ENCODE peak calls at places on chromosomes 3 and 15, in six cellular contexts. One of them, this sample, is unnamed.

GRCh38 chr3:149489060-149489690 is 14.7 kb downstream of the TM4SF4 start:
- DNase-seq in pancreas: no peak
- DNase-seq in NT2/D1: peak; percentile 20
- DNase-seq in left ventricle myocardium inferior: no peak
- DNase-seq in neuronal stem cell: no peak
- DNase-seq in cardiac muscle cell: peak; percentile 20
- DNase-seq in this sample: no peak

GRCh38 chr3:42572278-42572677 is 9.5 kb downstream of the SEC22C start:
- DNase-seq in pancreas: no peak
- DNase-seq in left ventricle myocardium inferior: no peak
- DNase-seq in cardiac muscle cell: peak; percentile 52
- DNase-seq in neuronal stem cell: no peak
- DNase-seq in NT2/D1: peak; percentile 60
- DNase-seq in this sample: no peak

GRCh38 chr3:84547971-84548970 is 410.5 kb upstream of the CADM2 start:
- DNase-seq in pancreas: peak; percentile 36
- DNase-seq in cardiac muscle cell: peak; percentile 67
- DNase-seq in NT2/D1: peak; percentile 42
- DNase-seq in left ventricle myocardium inferior: no peak
- DNase-seq in neuronal stem cell: peak; percentile 31
- DNase-seq in this sample: peak; percentile 31

GRCh38 chr15:96972201-96972600 is 641.7 kb downstream of the NR2F2 start:
- DNase-seq in NT2/D1: no peak
- DNase-seq in pancreas: no peak
- DNase-seq in left ventricle myocardium inferior: no peak
- DNase-seq in cardiac muscle cell: no peak
- DNase-seq in neuronal stem cell: no peak
- DNase-seq in this sample: no peak

GRCh38 chr3:81558106-81558505 is 203.3 kb downstream of the GBE1 start:
- DNase-seq in NT2/D1: no peak
- DNase-seq in left ventricle myocardium inferior: no peak
- DNase-seq in pancreas: no peak
- DNase-seq in neuronal stem cell: no peak
- DNase-seq in cardiac muscle cell: no peak
- DNase-seq in this sample: no peak

GRCh38 chr3:46905661-46906451 is 28.3 kb downstream of the PTH1R start:
- DNase-seq in pancreas: no peak
- DNase-seq in left ventricle myocardium inferior: no peak
- DNase-seq in NT2/D1: no peak
- DNase-seq in cardiac muscle cell: no peak
- DNase-seq in neuronal stem cell: no peak
- DNase-seq in this sample: no peak

GRCh38 chr3:184306573-184306972 is 7.5 kb downstream of the PSMD2 start:
- DNase-seq in NT2/D1: no peak
- DNase-seq in pancreas: no peak
- DNase-seq in cardiac muscle cell: no peak
- DNase-seq in neuronal stem cell: no peak
- DNase-seq in left ventricle myocardium inferior: no peak
- DNase-seq in this sample: no peak

GRCh38 chr3:126663257-126663656 is 8.3 kb upstream of the TXNRD3 start:
- DNase-seq in pancreas: no peak
- DNase-seq in cardiac muscle cell: no peak
- DNase-seq in NT2/D1: no peak
- DNase-seq in left ventricle myocardium inferior: no peak
- DNase-seq in neuronal stem cell: no peak
- DNase-seq in this sample: no peak

GRCh38 chr15:35696767-35697231 is 150.8 kb upstream of the DPH6 start:
- DNase-seq in pancreas: no peak
- DNase-seq in NT2/D1: peak; percentile 25
- DNase-seq in left ventricle myocardium inferior: no peak
- DNase-seq in cardiac muscle cell: no peak
- DNase-seq in neuronal stem cell: no peak
- DNase-seq in this sample: no peak

GRCh38 chr3:136938334-136938733 is 19.4 kb upstream of the IL20RB start:
- DNase-seq in left ventricle myocardium inferior: no peak
- DNase-seq in NT2/D1: no peak
- DNase-seq in neuronal stem cell: no peak
- DNase-seq in pancreas: no peak
- DNase-seq in cardiac muscle cell: no peak
- DNase-seq in this sample: no peak

GRCh38 chr15:100284701-100285100 is 57.1 kb downstream of the ADAMTS17 start:
- DNase-seq in cardiac muscle cell: no peak
- DNase-seq in NT2/D1: no peak
- DNase-seq in neuronal stem cell: no peak
- DNase-seq in pancreas: peak; percentile 55
- DNase-seq in left ventricle myocardium inferior: peak; percentile 82
- DNase-seq in this sample: no peak

GRCh38 chr3:37107846-37108245 is 66.5 kb downstream of the LRRFIP2 start:
- DNase-seq in NT2/D1: no peak
- DNase-seq in cardiac muscle cell: no peak
- DNase-seq in neuronal stem cell: no peak
- DNase-seq in left ventricle myocardium inferior: no peak
- DNase-seq in pancreas: no peak
- DNase-seq in this sample: no peak

GRCh38 chr15:99504071-99504822 is 61.5 kb upstream of the MEF2A start:
- DNase-seq in NT2/D1: no peak
- DNase-seq in pancreas: no peak
- DNase-seq in neuronal stem cell: no peak
- DNase-seq in left ventricle myocardium inferior: no peak
- DNase-seq in cardiac muscle cell: no peak
- DNase-seq in this sample: no peak

GRCh38 chr3:197482001-197482400 is 73.8 kb downstream of the BDH1 start:
- DNase-seq in cardiac muscle cell: no peak
- DNase-seq in pancreas: no peak
- DNase-seq in NT2/D1: peak; percentile 46
- DNase-seq in neuronal stem cell: no peak
- DNase-seq in left ventricle myocardium inferior: no peak
- DNase-seq in this sample: no peak

GRCh38 chr3:8851703-8852102 is 82.3 kb upstream of the OXTR start:
- DNase-seq in left ventricle myocardium inferior: no peak
- DNase-seq in neuronal stem cell: no peak
- DNase-seq in cardiac muscle cell: no peak
- DNase-seq in NT2/D1: no peak
- DNase-seq in pancreas: no peak
- DNase-seq in this sample: no peak

GRCh38 chr3:157938154-157938774 is 168.0 kb downstream of the SHOX2 start:
- DNase-seq in left ventricle myocardium inferior: no peak
- DNase-seq in NT2/D1: no peak
- DNase-seq in cardiac muscle cell: no peak
- DNase-seq in neuronal stem cell: no peak
- DNase-seq in pancreas: no peak
- DNase-seq in this sample: no peak

GRCh38 chr3:17287006-17287689 is 402.4 kb downstream of the PLCL2 start:
- DNase-seq in neuronal stem cell: no peak
- DNase-seq in pancreas: no peak
- DNase-seq in NT2/D1: no peak
- DNase-seq in cardiac muscle cell: no peak
- DNase-seq in left ventricle myocardium inferior: no peak
- DNase-seq in this sample: no peak

GRCh38 chr3:186506846-186507245 is 37.3 kb downstream of the CRYGS start:
- DNase-seq in neuronal stem cell: no peak
- DNase-seq in cardiac muscle cell: no peak
- DNase-seq in left ventricle myocardium inferior: no peak
- DNase-seq in pancreas: no peak
- DNase-seq in NT2/D1: no peak
- DNase-seq in this sample: no peak

GRCh38 chr15:72124218-72124617 is 6.0 kb downstream of the SENP8 start:
- DNase-seq in cardiac muscle cell: no peak
- DNase-seq in neuronal stem cell: no peak
- DNase-seq in pancreas: no peak
- DNase-seq in NT2/D1: no peak
- DNase-seq in left ventricle myocardium inferior: no peak
- DNase-seq in this sample: no peak

GRCh38 chr3:62220616-62221015 is 152.7 kb downstream of the FEZF2 start:
- DNase-seq in left ventricle myocardium inferior: no peak
- DNase-seq in pancreas: no peak
- DNase-seq in NT2/D1: no peak
- DNase-seq in neuronal stem cell: no peak
- DNase-seq in cardiac muscle cell: peak; percentile 24
- DNase-seq in this sample: no peak

GRCh38 chr3:144039661-144040060 is 68.0 kb downstream of the DIPK2A start:
- DNase-seq in NT2/D1: no peak
- DNase-seq in pancreas: no peak
- DNase-seq in left ventricle myocardium inferior: no peak
- DNase-seq in cardiac muscle cell: no peak
- DNase-seq in neuronal stem cell: no peak
- DNase-seq in this sample: no peak

GRCh38 chr3:10364816-10365215 is 43.9 kb upstream of the SEC13 start:
- DNase-seq in left ventricle myocardium inferior: no peak
- DNase-seq in neuronal stem cell: no peak
- DNase-seq in NT2/D1: no peak
- DNase-seq in cardiac muscle cell: no peak
- DNase-seq in pancreas: no peak
- DNase-seq in this sample: no peak

GRCh38 chr3:64218329-64218728 is 6.9 kb downstream of the PRICKLE2 start:
- DNase-seq in left ventricle myocardium inferior: no peak
- DNase-seq in pancreas: no peak
- DNase-seq in cardiac muscle cell: no peak
- DNase-seq in neuronal stem cell: no peak
- DNase-seq in NT2/D1: no peak
- DNase-seq in this sample: no peak

GRCh38 chr3:26118165-26118564 is 328.3 kb downstream of the OXSM start:
- DNase-seq in neuronal stem cell: no peak
- DNase-seq in NT2/D1: peak; percentile 54
- DNase-seq in left ventricle myocardium inferior: no peak
- DNase-seq in cardiac muscle cell: peak; percentile 13
- DNase-seq in pancreas: no peak
- DNase-seq in this sample: peak; percentile 31
- H3K9me3 ChIP-seq in neuronal stem cell: no peaks in the 10 kb centered on the region
- H3K9me3 ChIP-seq in NT2/D1: no peaks in the 10 kb centered on the region
- H3K9me3 ChIP-seq in left ventricle myocardium inferior: peaks cover 12% of the 10 kb centered on the region
- H3K9me3 ChIP-seq in cardiac muscle cell: no peaks in the 10 kb centered on the region
- H3K9me3 ChIP-seq in pancreas: no peaks in the 10 kb centered on the region
- H3K9me3 ChIP-seq in this sample: no peaks in the 10 kb centered on the region

GRCh38 chr15:66570327-66570726 is 4.5 kb upstream of the LCTL start:
- DNase-seq in left ventricle myocardium inferior: no peak
- DNase-seq in cardiac muscle cell: no peak
- DNase-seq in NT2/D1: no peak
- DNase-seq in pancreas: no peak
- DNase-seq in neuronal stem cell: no peak
- DNase-seq in this sample: no peak

GRCh38 chr15:66567897-66568296 is 2.1 kb upstream of the LCTL start:
- DNase-seq in cardiac muscle cell: no peak
- DNase-seq in neuronal stem cell: no peak
- DNase-seq in NT2/D1: no peak
- DNase-seq in pancreas: no peak
- DNase-seq in left ventricle myocardium inferior: no peak
- DNase-seq in this sample: no peak

GRCh38 chr15:66573348-66573718 is 7.5 kb upstream of the LCTL start:
- DNase-seq in NT2/D1: no peak
- DNase-seq in cardiac muscle cell: no peak
- DNase-seq in neuronal stem cell: no peak
- DNase-seq in left ventricle myocardium inferior: no peak
- DNase-seq in pancreas: no peak
- DNase-seq in this sample: no peak

GRCh38 chr15:66569461-66570137 is 3.8 kb upstream of the LCTL start:
- DNase-seq in pancreas: no peak
- DNase-seq in left ventricle myocardium inferior: no peak
- DNase-seq in NT2/D1: no peak
- DNase-seq in cardiac muscle cell: no peak
- DNase-seq in neuronal stem cell: no peak
- DNase-seq in this sample: no peak

DNA sequence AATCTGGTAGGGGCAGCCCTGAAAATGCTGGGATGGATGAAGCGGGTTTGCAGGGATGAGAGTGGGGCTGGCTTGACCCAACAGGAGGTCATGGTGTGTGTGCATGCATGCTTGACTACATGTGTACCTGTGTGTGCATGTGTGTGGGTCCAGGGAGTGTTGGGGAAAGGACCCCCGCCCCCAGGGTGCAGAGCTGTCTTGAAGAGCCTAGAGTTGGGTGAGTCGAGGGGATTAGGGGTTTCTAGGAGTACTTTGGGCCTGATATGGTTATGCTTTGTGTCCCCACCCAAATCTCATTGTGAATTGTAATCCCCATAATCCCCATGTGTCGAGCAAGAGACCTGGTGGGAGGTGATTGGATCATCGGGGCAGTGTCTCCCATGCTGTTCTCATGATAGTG is 5.0 kb upstream of the LCTL start:
- DNase-seq in pancreas: no peak
- DNase-seq in neuronal stem cell: no peak
- DNase-seq in left ventricle myocardium inferior: no peak
- DNase-seq in NT2/D1: no peak
- DNase-seq in cardiac muscle cell: no peak
- DNase-seq in this sample: no peak
- H3K9me3 ChIP-seq in pancreas: no peaks in the 10 kb centered on the region
- H3K9me3 ChIP-seq in neuronal stem cell: no peaks in the 10 kb centered on the region
- H3K9me3 ChIP-seq in left ventricle myocardium inferior: no peaks in the 10 kb centered on the region
- H3K9me3 ChIP-seq in NT2/D1: no peaks in the 10 kb centered on the region
- H3K9me3 ChIP-seq in cardiac muscle cell: no peaks in the 10 kb centered on the region
- H3K9me3 ChIP-seq in this sample: no peaks in the 10 kb centered on the region

GRCh38 chr15:25179673-25180511 is 225.1 kb downstream of the SNRPN start:
- DNase-seq in pancreas: peak; percentile 1
- DNase-seq in cardiac muscle cell: no peak
- DNase-seq in left ventricle myocardium inferior: peak; percentile 9
- DNase-seq in neuronal stem cell: no peak
- DNase-seq in NT2/D1: no peak
- DNase-seq in this sample: no peak
- H3K9me3 ChIP-seq in pancreas: no peaks in the 10 kb centered on the region
- H3K9me3 ChIP-seq in cardiac muscle cell: no peaks in the 10 kb centered on the region
- H3K9me3 ChIP-seq in left ventricle myocardium inferior: peaks cover 66% of the 10 kb centered on the region
- H3K9me3 ChIP-seq in neuronal stem cell: peaks cover 54% of the 10 kb centered on the region
- H3K9me3 ChIP-seq in NT2/D1: peaks cover 6% of the 10 kb centered on the region
- H3K9me3 ChIP-seq in this sample: peaks cover 18% of the 10 kb centered on the region

DNA sequence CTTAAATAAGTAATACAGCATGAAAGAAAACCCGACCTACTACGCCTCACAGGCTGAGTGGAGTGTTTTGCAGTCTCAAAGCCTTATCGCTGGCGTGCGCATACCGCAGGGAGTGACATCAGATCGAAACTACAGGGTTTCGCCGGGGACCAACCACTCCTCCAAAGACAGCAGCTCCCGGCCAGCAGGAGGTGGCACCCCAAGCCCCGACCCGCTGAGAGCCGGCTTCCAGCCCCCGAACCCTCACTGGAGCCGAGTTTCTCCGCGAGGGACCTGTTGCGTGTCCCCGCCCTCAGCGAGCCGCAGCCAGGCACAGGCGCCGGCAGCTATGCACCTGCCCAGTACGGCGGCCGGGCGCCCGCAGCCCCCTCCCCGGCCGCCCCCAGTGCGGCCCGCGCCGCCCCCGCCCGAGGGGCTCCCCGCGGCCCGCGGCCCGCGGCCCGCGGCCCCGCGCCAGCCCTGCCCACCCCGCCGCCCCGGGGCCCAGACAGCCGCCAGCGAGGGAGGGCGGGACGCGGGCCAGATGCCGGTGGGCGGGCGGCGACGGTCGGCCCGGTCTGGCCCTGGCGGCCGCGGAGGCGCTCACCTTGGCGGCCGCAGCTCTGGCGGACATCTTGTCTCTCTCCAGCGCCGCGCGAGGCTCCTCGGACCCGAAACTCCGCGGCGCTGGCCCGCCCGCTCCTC is 710 bp downstream of the TJP1 start:
- DNase-seq in cardiac muscle cell: peak; percentile 92
- DNase-seq in NT2/D1: peak; percentile 22
- DNase-seq in pancreas: peak; percentile 74
- DNase-seq in neuronal stem cell: peak; percentile 55
- DNase-seq in left ventricle myocardium inferior: peak; percentile 75
- DNase-seq in this sample: no peak
- H3K9me3 ChIP-seq in cardiac muscle cell: no peaks in the 10 kb centered on the region
- H3K9me3 ChIP-seq in NT2/D1: no peaks in the 10 kb centered on the region
- H3K9me3 ChIP-seq in pancreas: no peaks in the 10 kb centered on the region
- H3K9me3 ChIP-seq in neuronal stem cell: no peaks in the 10 kb centered on the region
- H3K9me3 ChIP-seq in left ventricle myocardium inferior: no peaks in the 10 kb centered on the region
- H3K9me3 ChIP-seq in this sample: no peaks in the 10 kb centered on the region

This sample was measured in iPS DF 6.9.